ENCODE peak calls at places on chromosomes 3 and 15, in nine cellular contexts. K, X, Z, L, C, U, I, E and S are unnamed samples.

GRCh38 chr3:169112153-169112892 is 551.2 kb downstream of the MECOM start:
- DNase-seq in I (peak; percentile 83), K (no peak), L (no peak), U (no peak), C (no peak), Z (no peak), X (peak; percentile 77), E (peak; percentile 7), S (peak; percentile 82)

GRCh38 chr3:119294889-119295769 is 946 bp downstream of the ARHGAP31 start:
- DNase-seq in E (peak; percentile 57), X (peak; percentile 37), L (peak; percentile 39), U (peak; percentile 46), K (peak; percentile 41), I (peak; percentile 34), Z (no peak), C (peak; percentile 49), S (peak; percentile 49)

GRCh38 chr3:54817628-54818027 is 110.2 kb downstream of the LRTM1 start:
- DNase-seq in K (no peak), U (no peak), X (no peak), L (no peak), C (no peak), I (no peak), E (no peak), Z (no peak), S (peak; percentile 91)

GRCh38 chr3:13141991-13142412 is 68.8 kb upstream of the IQSEC1 start:
- DNase-seq in I (peak; percentile 19), X (no peak), E (peak; percentile 12), K (peak; percentile 43), L (no peak), C (no peak), U (peak; percentile 89), Z (no peak), S (peak; percentile 12)

GRCh38 chr3:5011555-5012256 is 32.5 kb downstream of the BHLHE40 start:
- DNase-seq in L (no peak), U (no peak), Z (no peak), I (no peak), E (no peak), C (no peak), K (no peak), X (no peak), S (no peak)

GRCh38 chr15:76684002-76684401 is 221.1 kb downstream of the SCAPER start:
- DNase-seq in X (no peak), Z (no peak), L (no peak), K (no peak), C (no peak), U (no peak), I (no peak), E (no peak), S (no peak)

GRCh38 chr3:8529197-8529637 is 27.6 kb downstream of the LMCD1 start:
- DNase-seq in C (peak; percentile 70), Z (no peak), I (peak; percentile 82), X (no peak), E (no peak), L (peak; percentile 46), U (no peak), K (peak; percentile 30), S (peak; percentile 64)

GRCh38 chr3:40980467-40980866 is 218.8 kb upstream of the CTNNB1 start:
- DNase-seq in X (no peak), E (no peak), L (no peak), I (no peak), Z (no peak), K (no peak), U (no peak), C (no peak), S (no peak)

GRCh38 chr3:38027466-38028465 is 1.7 kb downstream of the PLCD1 start:
- DNase-seq in C (peak; percentile 20), I (no peak), U (no peak), X (no peak), Z (no peak), K (no peak), E (no peak), L (no peak), S (no peak)
- H3K4me3 ChIP-seq in C (no peak overlapping the region), I (no peak overlapping the region), U (peak overlapping the region; percentile 83), X (no peak overlapping the region), Z (no peak overlapping the region), K (no peak overlapping the region), E (no peak overlapping the region), L (no peak overlapping the region), S (no peak overlapping the region)

GRCh38 chr3:66392512-66392911 is 108.3 kb downstream of the LRIG1 start:
- DNase-seq in U (no peak), L (no peak), X (no peak), K (no peak), E (no peak), C (no peak), Z (no peak), I (no peak), S (no peak)

GRCh38 chr3:66395635-66396034 is 105.2 kb downstream of the LRIG1 start:
- DNase-seq in C (no peak), Z (no peak), X (no peak), L (no peak), U (no peak), K (no peak), I (no peak), E (no peak), S (no peak)

GRCh38 chr3:66392966-66393485 is 107.8 kb downstream of the LRIG1 start:
- DNase-seq in U (no peak), I (no peak), C (no peak), K (no peak), E (no peak), X (no peak), Z (no peak), L (no peak), S (no peak)

GRCh38 chr3:66394261-66395249 is 106.3 kb downstream of the LRIG1 start:
- DNase-seq in K (no peak), L (no peak), I (no peak), Z (no peak), E (no peak), X (no peak), C (no peak), U (no peak), S (peak; percentile 33)

GRCh38 chr3:66393486-66394260 is 107.1 kb downstream of the LRIG1 start:
- DNase-seq in C (no peak), K (no peak), L (no peak), Z (peak; percentile 32), X (no peak), I (peak; percentile 54), E (no peak), U (no peak), S (peak; percentile 74)
- H3K4me3 ChIP-seq in C (no peak overlapping the region), K (no peak overlapping the region), L (no peak overlapping the region), Z (peak overlapping the region; percentile 16), X (no peak overlapping the region), I (no peak overlapping the region), E (no peak overlapping the region), U (no peak overlapping the region), S (no peak overlapping the region)

GRCh38 chr3:51964521-51964920 is 2.7 kb downstream of the PCBP4 start:
- DNase-seq in I (no peak), E (no peak), C (no peak), L (no peak), U (no peak), X (no peak), K (no peak), Z (no peak), S (no peak)
- H3K4me3 ChIP-seq in I (no peak overlapping the region), E (no peak overlapping the region), C (no peak overlapping the region), L (no peak overlapping the region), U (peak overlapping the region; percentile 5), X (no peak overlapping the region), K (no peak overlapping the region), Z (no peak overlapping the region), S (no peak overlapping the region)

GRCh38 chr3:33372218-33373081 is 67.8 kb downstream of the UBP1 start:
- DNase-seq in L (no peak), X (no peak), Z (no peak), I (peak; percentile 75), U (peak; percentile 72), E (no peak), K (peak; percentile 52), C (peak; percentile 48), S (peak; percentile 42)
- H3K4me3 ChIP-seq in L (no peak overlapping the region), X (no peak overlapping the region), Z (no peak overlapping the region), I (peak overlapping the region; percentile 19), U (no peak overlapping the region), E (no peak overlapping the region), K (peak overlapping the region; percentile 33), C (no peak overlapping the region), S (no peak overlapping the region)

GRCh38 chr3:134650431-134651346 is at the start of gene KY:
- DNase-seq in Z (no peak), X (no peak), U (peak; percentile 77), K (peak; percentile 44), E (peak; percentile 74), C (no peak), I (peak; percentile 51), L (peak; percentile 44), S (peak; percentile 59)
- H3K4me3 ChIP-seq in Z (no peak within 1 kb of the TSS), X (no peak within 1 kb of the TSS), U (peak within 1 kb of the TSS; percentile 52), K (peak within 1 kb of the TSS; percentile 55), E (peak within 1 kb of the TSS; percentile 15), C (peak within 1 kb of the TSS; percentile 25), I (peak within 1 kb of the TSS; percentile 45), L (peak within 1 kb of the TSS; percentile 0), S (peak within 1 kb of the TSS; percentile 65)

GRCh38 chr15:28888900-28889299 is 3.1 kb downstream of the APBA2 start:
- DNase-seq in U (no peak), I (no peak), K (no peak), Z (no peak), X (no peak), L (no peak), C (no peak), E (peak; percentile 63), S (no peak)

GRCh38 chr15:28892789-28893610 is 7.2 kb downstream of the APBA2 start:
- DNase-seq in K (no peak), L (no peak), E (no peak), C (no peak), I (peak; percentile 67), U (no peak), Z (no peak), X (no peak), S (peak; percentile 54)

GRCh38 chr15:28891588-28891987 is 5.8 kb downstream of the APBA2 start:
- DNase-seq in E (no peak), K (no peak), Z (no peak), L (no peak), I (no peak), U (no peak), C (no peak), X (no peak), S (no peak)

GRCh38 chr15:28889346-28889745 is 3.6 kb downstream of the APBA2 start:
- DNase-seq in K (no peak), E (no peak), Z (no peak), C (no peak), X (no peak), I (no peak), L (no peak), U (no peak), S (no peak)

GRCh38 chr15:28890711-28891495 is 5.1 kb downstream of the APBA2 start:
- DNase-seq in C (no peak), K (no peak), L (no peak), I (no peak), Z (no peak), E (no peak), U (no peak), X (no peak), S (peak; percentile 17)
- H3K4me3 ChIP-seq in C (no peak overlapping the region), K (no peak overlapping the region), L (no peak overlapping the region), I (no peak overlapping the region), Z (peak overlapping the region; percentile 72), E (no peak overlapping the region), U (no peak overlapping the region), X (no peak overlapping the region), S (no peak overlapping the region)